ENCODE peak calls at places on chromosomes 5 and 9, in nine cellular contexts. M is sciatic nerve; Y is GOT3; T is germinal center; Z is activated CD4-positive, alpha-beta T cell treated with anti-CD3 and anti-CD28 coated beads, Interleukin-2, amount 50 U/mL, for 1 hour; W is M059J; X is RPMI7951; S is GM19239; I is stimulated activated CD8-positive, alpha-beta memory T cell treated with anti-CD3 and anti-CD28 coated beads, Interleukin-2, amount 100 ng/mL, for 1 hour. K is an unnamed sample.

GRCh38 chr9:27528886-27529315 is 713 bp downstream of the MOB3B start:
- DNase-seq in Y (no peak), W (peak), T (peak), S (peak), I (no peak), X (no peak), M (peak), Z (peak), K (peak)

GRCh38 chr5:10279328-10279727 is 28.4 kb downstream of the CMBL start:
- DNase-seq in M (no peak), T (no peak), Y (no peak), I (no peak), Z (no peak), S (no peak), X (no peak), W (no peak), K (no peak)

GRCh38 chr5:31066655-31067328 is 126.7 kb upstream of the CDH6 start:
- DNase-seq in Y (no peak), Z (no peak), M (no peak), T (no peak), I (no peak), S (no peak), W (no peak), X (no peak), K (no peak)

GRCh38 chr9:81559741-81560140 is 129.6 kb downstream of the TLE1 start:
- DNase-seq in I (no peak), Y (no peak), T (no peak), M (no peak), Z (no peak), W (peak), S (no peak), X (peak), K (no peak)

GRCh38 chr5:31982661-31983060 is 191.5 kb downstream of the GOLPH3 start:
- DNase-seq in Y (no peak), I (no peak), X (no peak), W (no peak), T (no peak), Z (no peak), M (no peak), S (no peak), K (no peak)

GRCh38 chr5:106019271-106019670 is 1651.5 kb downstream of the EFNA5 start:
- DNase-seq in Y (no peak), Z (no peak), S (no peak), I (no peak), W (no peak), M (no peak), X (no peak), T (no peak), K (no peak)

GRCh38 chr9:105270711-105271110 is 26.3 kb downstream of the SLC44A1 start:
- DNase-seq in W (no peak), Y (no peak), M (no peak), X (no peak), I (no peak), S (no peak), T (no peak), Z (no peak), K (no peak)

GRCh38 chr9:133635098-133635497 is 1.1 kb upstream of the DBH start:
- DNase-seq in Y (no peak), I (no peak), W (no peak), T (no peak), Z (no peak), X (no peak), S (no peak), M (no peak), K (no peak)

GRCh38 chr5:175709276-175709781 is 51.5 kb downstream of the HRH2 start:
- DNase-seq in S (no peak), X (no peak), M (peak), I (no peak), Y (no peak), T (no peak), W (no peak), Z (no peak), K (no peak)

GRCh38 chr5:159419567-159419966 is 89.3 kb upstream of the IL12B start:
- DNase-seq in Z (no peak), T (no peak), I (no peak), X (no peak), Y (no peak), W (peak), M (no peak), S (no peak), K (no peak)

GRCh38 chr9:94632736-94633135 is 6.6 kb downstream of the FBP1 start:
- DNase-seq in T (no peak), Z (no peak), W (no peak), I (no peak), Y (no peak), X (no peak), M (no peak), S (no peak), K (no peak)

GRCh38 chr9:121587863-121588262 is 63.6 kb upstream of the DAB2IP start:
- DNase-seq in I (no peak), T (no peak), X (no peak), M (no peak), Y (no peak), Z (no peak), S (no peak), W (no peak), K (no peak)

GRCh38 chr9:27351438-27351837 is 54.5 kb upstream of the EQTN start:
- DNase-seq in Z (no peak), I (no peak), X (peak), Y (no peak), W (no peak), M (no peak), T (no peak), S (no peak), K (no peak)

GRCh38 chr9:23842531-23843129 is 16.6 kb upstream of the ELAVL2 start:
- DNase-seq in I (no peak), X (no peak), W (peak), Y (no peak), T (no peak), Z (no peak), M (no peak), S (no peak), K (no peak)

GRCh38 chr5:178547753-178548415 is 42.3 kb downstream of the COL23A1 start:
- DNase-seq in Z (no peak), W (no peak), T (no peak), X (no peak), S (no peak), I (no peak), Y (no peak), M (no peak), K (no peak)

GRCh38 chr9:76562511-76562911 is 103.5 kb downstream of the GCNT1 start:
- DNase-seq in I (no peak), W (peak), Y (no peak), X (peak), T (no peak), M (no peak), Z (no peak), S (no peak), K (no peak)

GRCh38 chr5:64285188-64286130 is 119.8 kb downstream of the RNF180 start:
- DNase-seq in S (no peak), Z (no peak), X (no peak), W (no peak), M (no peak), Y (no peak), I (no peak), T (no peak), K (no peak)

GRCh38 chr5:155700333-155700732 is 626.6 kb upstream of the SGCD start:
- DNase-seq in X (no peak), T (no peak), I (no peak), W (no peak), Y (no peak), Z (no peak), S (no peak), M (no peak), K (peak)

GRCh38 chr9:86639899-86640379 is 285.7 kb upstream of the TUT7 start:
- DNase-seq in Z (no peak), T (no peak), X (no peak), I (no peak), W (no peak), Y (no peak), M (no peak), S (no peak), K (no peak)

GRCh38 chr9:137114220-137114612 is 317 bp downstream of the DPP7 start:
- DNase-seq in S (no peak), M (no peak), X (no peak), Z (no peak), T (no peak), I (no peak), W (no peak), Y (no peak), K (no peak)

GRCh38 chr9:84697042-84697441 is 27.5 kb downstream of the NTRK2 start:
- DNase-seq in X (no peak), T (no peak), S (no peak), M (no peak), I (no peak), Z (no peak), W (no peak), Y (no peak), K (no peak)

GRCh38 chr5:141960018-141960417 is 2.0 kb upstream of the PCDH12 start:
- DNase-seq in T (no peak), I (no peak), S (no peak), Z (peak), W (no peak), X (no peak), Y (no peak), M (no peak), K (no peak)

GRCh38 chr5:1515311-1515920 is 8.3 kb downstream of the LPCAT1 start:
- DNase-seq in Z (no peak), T (no peak), S (no peak), Y (no peak), X (no peak), W (no peak), I (no peak), M (peak), K (no peak)

GRCh38 chr5:77867914-77868313 is 91.8 kb upstream of the TBCA start:
- DNase-seq in I (no peak), Y (no peak), M (no peak), X (peak), W (peak), T (no peak), Z (no peak), S (no peak), K (no peak)

GRCh38 chr9:119841005-119841404 is 471.8 kb upstream of the BRINP1 start:
- DNase-seq in T (no peak), I (no peak), S (no peak), W (no peak), Z (no peak), Y (no peak), X (no peak), M (no peak), K (no peak)

GRCh38 chr5:179595916-179596315 is 27.6 kb downstream of the HNRNPH1 start:
- DNase-seq in X (no peak), S (no peak), I (no peak), T (no peak), Z (no peak), W (no peak), Y (no peak), M (no peak), K (no peak)